ENCODE peak calls at places on chromosomes 11 and 22, in four cellular contexts. V is HepG2, F is K562, Y is GM12878. K is an unnamed sample.
A peak's percentile ranks its signal among the peaks of the same experiment; 100 is the strongest.

GRCh38 chr11:72969894-72970335 is 155.7 kb downstream of the ATG16L2 start:
- DNase-seq in V (no peak), F (peak; percentile 9), Y (peak; percentile 82), K (peak; percentile 88)

GRCh38 chr22:39567135-39567946 is 3.2 kb upstream of the CACNA1I start:
- DNase-seq in V (no peak), F (no peak), Y (no peak), K (no peak)

GRCh38 chr11:115933564-115933963 is 429.3 kb upstream of the CADM1 start:
- DNase-seq in V (no peak), F (no peak), Y (no peak), K (no peak)

GRCh38 chr11:76730887-76731286 is 52.3 kb upstream of the TSKU start:
- DNase-seq in V (no peak), F (no peak), Y (no peak), K (no peak)

GRCh38 chr11:10809373-10810199 is 860 bp upstream of the EIF4G2 start:
- DNase-seq in V (no peak), F (peak; percentile 61), Y (no peak), K (peak; percentile 80)

GRCh38 chr11:95325777-95326258 is 94.8 kb upstream of the SESN3 start:
- DNase-seq in V (no peak), F (no peak), Y (no peak), K (no peak)

GRCh38 chr11:72735495-72736027 is 16.6 kb downstream of the ARAP1 start:
- DNase-seq in V (peak; percentile 47), F (peak; percentile 83), Y (no peak), K (peak; percentile 84)

GRCh38 chr11:116654526-116654925 is 118.3 kb downstream of the BUD13 start:
- DNase-seq in V (no peak), F (no peak), Y (no peak), K (no peak)

GRCh38 chr11:72039108-72039850 is 40.6 kb downstream of the IL18BP start:
- DNase-seq in V (no peak), F (no peak), Y (no peak), K (peak; percentile 60)

GRCh38 chr11:22671751-22672150 is 5.3 kb downstream of the GAS2 start:
- DNase-seq in V (no peak), F (no peak), Y (no peak), K (peak; percentile 3)

GRCh38 chr11:85029964-85030363 is 597.2 kb downstream of the DLG2 start:
- DNase-seq in V (peak; percentile 1), F (no peak), Y (no peak), K (peak; percentile 60)

GRCh38 chr11:31636983-31637382 is 127.4 kb downstream of the ELP4 start:
- DNase-seq in V (no peak), F (no peak), Y (no peak), K (no peak)

GRCh38 chr11:118774032-118774431 is 16.9 kb downstream of the DDX6 start:
- DNase-seq in V (no peak), F (no peak), Y (no peak), K (no peak)

GRCh38 chr11:104531894-104532293 is 366.4 kb downstream of the CASP12 start:
- DNase-seq in V (no peak), F (no peak), Y (no peak), K (no peak)

GRCh38 chr22:19896665-19897355 is 42.1 kb upstream of the GNB1L start:
- DNase-seq in V (no peak), F (peak; percentile 54), Y (no peak), K (no peak)

GRCh38 chr11:73263640-73264039 is 8.5 kb upstream of the P2RY6 start:
- DNase-seq in V (no peak), F (no peak), Y (no peak), K (no peak)

GRCh38 chr11:10405858-10406592 is 49.0 kb upstream of the AMPD3 start:
- DNase-seq in V (peak; percentile 80), F (peak; percentile 90), Y (peak; percentile 4), K (peak; percentile 92)

GRCh38 chr11:23585700-23586099 is 725.4 kb upstream of the CCDC179 start:
- DNase-seq in V (no peak), F (no peak), Y (no peak), K (no peak)

GRCh38 chr11:62879554-62879953 is 1.1 kb upstream of the SLC3A2 start:
- DNase-seq in V (no peak), F (no peak), Y (no peak), K (no peak)

GRCh38 chr11:46913484-46913883 is 4.9 kb downstream of the LRP4 start:
- DNase-seq in V (no peak), F (no peak), Y (no peak), K (no peak)

GRCh38 chr11:46914363-46914762 is 4.0 kb downstream of the LRP4 start:
- DNase-seq in V (no peak), F (no peak), Y (no peak), K (peak; percentile 75)

GRCh38 chr11:46914910-46915309 is 3.4 kb downstream of the LRP4 start:
- DNase-seq in V (no peak), F (no peak), Y (no peak), K (no peak)

GRCh38 chr11:46916251-46916650 is 2.1 kb downstream of the LRP4 start:
- DNase-seq in V (no peak), F (no peak), Y (no peak), K (no peak)

GRCh38 chr11:46912526-46913150 is 5.7 kb downstream of the LRP4 start:
- DNase-seq in V (no peak), F (peak; percentile 34), Y (no peak), K (no peak)
- TF ChIP-seq BHLHE40 in V (no peak), F (no peak), Y (no peak), K (no peak)

DNA sequence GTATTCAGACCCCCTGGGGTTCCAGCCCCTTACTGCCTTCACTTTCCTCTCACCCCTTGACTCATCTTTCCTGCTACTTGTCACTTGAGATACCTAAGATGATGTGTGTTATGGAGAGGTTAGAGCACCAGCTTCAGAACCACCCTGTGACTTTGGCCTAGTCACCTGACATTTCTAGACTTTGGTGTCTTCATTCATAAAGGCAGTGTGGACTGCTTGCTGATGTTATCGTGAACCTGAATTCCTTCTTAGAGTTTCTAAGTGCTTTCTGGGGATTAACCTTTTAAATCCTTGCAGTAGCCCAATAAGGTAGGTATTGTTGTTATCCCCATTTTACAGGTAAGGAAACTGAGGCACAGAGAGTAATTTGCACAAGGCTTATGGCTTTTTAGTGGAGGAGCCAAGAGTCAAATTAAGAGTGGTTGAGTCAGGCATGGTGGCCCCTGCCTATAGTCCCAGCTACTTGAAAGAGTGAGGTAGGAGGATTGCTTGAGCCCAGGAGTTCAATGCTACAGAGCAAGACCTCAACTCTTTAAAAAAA is 5.1 kb upstream of the BBS1 start:
- DNase-seq in V (no peak), F (no peak), Y (no peak), K (no peak)
- TF ChIP-seq MXI1 in V (no peak), F (no peak), Y (no peak), K (no peak)

DNA sequence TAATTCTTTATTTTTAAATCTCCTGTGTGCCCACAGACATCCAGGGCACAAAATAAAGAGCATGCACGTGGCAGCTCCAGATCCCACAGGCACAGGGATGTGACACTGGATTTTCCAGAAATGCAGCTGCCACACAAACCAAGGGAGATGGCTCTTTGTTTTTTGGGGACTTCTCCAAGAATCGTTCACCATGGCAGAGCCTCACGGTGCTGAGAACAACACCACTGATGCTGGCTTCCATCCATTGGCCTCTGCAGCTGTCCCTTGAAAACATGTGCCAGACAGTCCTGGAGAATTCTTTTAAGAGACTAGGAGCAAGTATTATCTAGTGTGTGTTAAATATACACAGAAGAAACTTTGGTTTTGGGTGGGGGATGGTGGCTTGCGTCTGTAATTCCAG is 108.4 kb upstream of the SLC22A12 start:
- DNase-seq in V (no peak), F (no peak), Y (no peak), K (no peak)
- TF ChIP-seq BHLHE40 in V (no peak), F (no peak), Y (no peak), K (no peak)

GRCh38 chr11:34614334-34615113 is 6.4 kb upstream of the EHF start:
- DNase-seq in V (no peak), F (no peak), Y (no peak), K (peak; percentile 35)

GRCh38 chr11:34610324-34611041 is 10.4 kb upstream of the EHF start:
- DNase-seq in V (no peak), F (no peak), Y (no peak), K (no peak)

GRCh38 chr11:34613462-34614183 is 7.3 kb upstream of the EHF start:
- DNase-seq in V (no peak), F (no peak), Y (no peak), K (no peak)

GRCh38 chr11:34616086-34616485 is 4.8 kb upstream of the EHF start:
- DNase-seq in V (no peak), F (no peak), Y (no peak), K (no peak)

GRCh38 chr11:34613015-34613414 is 7.9 kb upstream of the EHF start:
- DNase-seq in V (no peak), F (no peak), Y (no peak), K (no peak)
- TF ChIP-seq MXI1 in V (no peak), F (no peak), Y (no peak), K (no peak)

GRCh38 chr11:122207505-122207904 is 91.5 kb upstream of the BLID start:
- DNase-seq in V (no peak), F (no peak), Y (no peak), K (peak; percentile 81)

GRCh38 chr11:122213111-122213510 is 97.1 kb upstream of the BLID start:
- DNase-seq in V (no peak), F (no peak), Y (no peak), K (no peak)

GRCh38 chr11:122209619-122210377 is 93.8 kb upstream of the BLID start:
- DNase-seq in V (no peak), F (no peak), Y (no peak), K (peak; percentile 88)

GRCh38 chr11:122207921-122208764 is 92.1 kb upstream of the BLID start:
- DNase-seq in V (no peak), F (no peak), Y (no peak), K (peak; percentile 87)

GRCh38 chr11:122210378-122210995 is 94.5 kb upstream of the BLID start:
- DNase-seq in V (peak; percentile 16), F (no peak), Y (no peak), K (peak; percentile 53)
- TF ChIP-seq BHLHE40 in V (no peak), F (no peak), Y (no peak), K (no peak)

GRCh38 chr11:81237139-81237538 is 1496.5 kb downstream of the FAM181B start:
- DNase-seq in V (peak; percentile 49), F (peak; percentile 12), Y (no peak), K (peak; percentile 4)
- TF ChIP-seq MXI1 in V (no peak), F (no peak), Y (no peak), K (no peak)

GRCh38 chr11:96426356-96427103 is 36.7 kb downstream of the JRKL start:
- DNase-seq in V (peak; percentile 27), F (peak; percentile 62), Y (no peak), K (peak; percentile 61)

GRCh38 chr11:96430668-96431067 is 40.9 kb downstream of the JRKL start:
- DNase-seq in V (no peak), F (no peak), Y (no peak), K (no peak)

GRCh38 chr11:96424693-96425092 is 34.9 kb downstream of the JRKL start:
- DNase-seq in V (no peak), F (no peak), Y (no peak), K (peak; percentile 44)
- TF ChIP-seq BHLHE40 in V (no peak), F (no peak), Y (no peak), K (no peak)

GRCh38 chr22:31544481-31545480 is 48.4 kb downstream of the SFI1 start:
- DNase-seq in V (peak; percentile 23), F (no peak), Y (no peak), K (peak; percentile 16)
- TF ChIP-seq MXI1 in V (no peak), F (no peak), Y (no peak), K (no peak)

GRCh38 chr11:6402561-6402981 is 12.3 kb downstream of the SMPD1 start:
- DNase-seq in V (no peak), F (no peak), Y (peak; percentile 76), K (peak; percentile 39)
- TF ChIP-seq BHLHE40 in V (no peak), F (no peak), Y (peak; percentile 45), K (no peak)